ENCODE peak calls at places on chromosomes 2 and 18, in nine cellular contexts. One of them, this sample, is unnamed.

GRCh38 chr18:2853173-2853925 is 6.5 kb downstream of the EMILIN2 start:
- DNase-seq in prostate gland: no peak
- DNase-seq in lower leg skin: peak; percentile 84
- DNase-seq in heart left ventricle: no peak
- DNase-seq in thyroid gland: no peak
- DNase-seq in fibroblast of mammary gland: no peak
- DNase-seq in HepG2: no peak
- DNase-seq in GM12865: no peak
- DNase-seq in tibial artery: no peak
- DNase-seq in this sample: no peak

GRCh38 chr2:49367003-49367402 is 212.7 kb upstream of the FSHR start:
- DNase-seq in prostate gland: no peak
- DNase-seq in lower leg skin: no peak
- DNase-seq in heart left ventricle: no peak
- DNase-seq in thyroid gland: no peak
- DNase-seq in fibroblast of mammary gland: no peak
- DNase-seq in HepG2: no peak
- DNase-seq in GM12865: no peak
- DNase-seq in tibial artery: no peak
- DNase-seq in this sample: no peak

GRCh38 chr18:48777026-48777736 is 173.6 kb downstream of the SMAD7 start:
- DNase-seq in prostate gland: peak; percentile 40
- DNase-seq in lower leg skin: no peak
- DNase-seq in heart left ventricle: peak; percentile 64
- DNase-seq in thyroid gland: peak; percentile 67
- DNase-seq in fibroblast of mammary gland: peak; percentile 34
- DNase-seq in HepG2: peak; percentile 44
- DNase-seq in GM12865: peak; percentile 84
- DNase-seq in tibial artery: peak; percentile 82
- DNase-seq in this sample: no peak

GRCh38 chr18:7603259-7604000 is 36.3 kb downstream of the PTPRM start:
- DNase-seq in prostate gland: no peak
- DNase-seq in lower leg skin: no peak
- DNase-seq in heart left ventricle: no peak
- DNase-seq in thyroid gland: no peak
- DNase-seq in fibroblast of mammary gland: no peak
- DNase-seq in HepG2: no peak
- DNase-seq in GM12865: no peak
- DNase-seq in tibial artery: no peak
- DNase-seq in this sample: no peak

GRCh38 chr18:2518473-2518872 is 52.8 kb downstream of the METTL4 start:
- DNase-seq in prostate gland: no peak
- DNase-seq in lower leg skin: no peak
- DNase-seq in heart left ventricle: no peak
- DNase-seq in thyroid gland: no peak
- DNase-seq in fibroblast of mammary gland: no peak
- DNase-seq in HepG2: no peak
- DNase-seq in GM12865: no peak
- DNase-seq in tibial artery: no peak
- DNase-seq in this sample: no peak

GRCh38 chr2:72916743-72917137 is 579 bp upstream of the EMX1 start:
- DNase-seq in prostate gland: no peak
- DNase-seq in lower leg skin: peak; percentile 70
- DNase-seq in heart left ventricle: no peak
- DNase-seq in thyroid gland: no peak
- DNase-seq in fibroblast of mammary gland: no peak
- DNase-seq in HepG2: no peak
- DNase-seq in GM12865: no peak
- DNase-seq in tibial artery: peak; percentile 60
- DNase-seq in this sample: no peak

GRCh38 chr2:18299423-18300212 is 260.8 kb downstream of the RDH14 start:
- DNase-seq in prostate gland: no peak
- DNase-seq in lower leg skin: no peak
- DNase-seq in heart left ventricle: peak; percentile 28
- DNase-seq in thyroid gland: no peak
- DNase-seq in fibroblast of mammary gland: peak; percentile 53
- DNase-seq in HepG2: peak; percentile 71
- DNase-seq in GM12865: no peak
- DNase-seq in tibial artery: no peak
- DNase-seq in this sample: peak; percentile 39

GRCh38 chr2:239444626-239445625 is 44.1 kb upstream of the HDAC4 start:
- DNase-seq in prostate gland: peak; percentile 74
- DNase-seq in lower leg skin: peak; percentile 92
- DNase-seq in heart left ventricle: no peak
- DNase-seq in thyroid gland: no peak
- DNase-seq in fibroblast of mammary gland: peak; percentile 61
- DNase-seq in HepG2: peak; percentile 94
- DNase-seq in GM12865: no peak
- DNase-seq in tibial artery: peak; percentile 71
- DNase-seq in this sample: no peak

GRCh38 chr2:118290436-118291004 is 202.2 kb downstream of the INSIG2 start:
- DNase-seq in prostate gland: no peak
- DNase-seq in lower leg skin: no peak
- DNase-seq in heart left ventricle: no peak
- DNase-seq in thyroid gland: no peak
- DNase-seq in fibroblast of mammary gland: peak; percentile 30
- DNase-seq in HepG2: no peak
- DNase-seq in GM12865: no peak
- DNase-seq in tibial artery: no peak
- DNase-seq in this sample: no peak

GRCh38 chr18:67417864-67418523 is 98.5 kb downstream of the DSEL start:
- DNase-seq in prostate gland: no peak
- DNase-seq in lower leg skin: no peak
- DNase-seq in heart left ventricle: no peak
- DNase-seq in thyroid gland: no peak
- DNase-seq in fibroblast of mammary gland: peak; percentile 75
- DNase-seq in HepG2: peak; percentile 23
- DNase-seq in GM12865: peak; percentile 30
- DNase-seq in tibial artery: no peak
- DNase-seq in this sample: no peak

GRCh38 chr2:238338710-238339394 is 18.5 kb downstream of the TRAF3IP1 start:
- DNase-seq in prostate gland: no peak
- DNase-seq in lower leg skin: peak; percentile 8
- DNase-seq in heart left ventricle: no peak
- DNase-seq in thyroid gland: no peak
- DNase-seq in fibroblast of mammary gland: no peak
- DNase-seq in HepG2: no peak
- DNase-seq in GM12865: no peak
- DNase-seq in tibial artery: no peak
- DNase-seq in this sample: no peak

GRCh38 chr2:226031962-226032441 is 632.5 kb downstream of the NYAP2 start:
- DNase-seq in prostate gland: no peak
- DNase-seq in lower leg skin: no peak
- DNase-seq in heart left ventricle: no peak
- DNase-seq in thyroid gland: no peak
- DNase-seq in fibroblast of mammary gland: no peak
- DNase-seq in HepG2: peak; percentile 50
- DNase-seq in GM12865: no peak
- DNase-seq in tibial artery: no peak
- DNase-seq in this sample: no peak
- H3K4me3 ChIP-seq in prostate gland: no peak overlapping the region
- H3K4me3 ChIP-seq in lower leg skin: no peak overlapping the region
- H3K4me3 ChIP-seq in heart left ventricle: peak overlapping the region; percentile 55
- H3K4me3 ChIP-seq in thyroid gland: no peak overlapping the region
- H3K4me3 ChIP-seq in fibroblast of mammary gland: peak overlapping the region; percentile 68
- H3K4me3 ChIP-seq in HepG2: peak overlapping the region; percentile 78
- H3K4me3 ChIP-seq in GM12865: no peak overlapping the region
- H3K4me3 ChIP-seq in tibial artery: peak overlapping the region; percentile 55
- H3K4me3 ChIP-seq in this sample: peak overlapping the region; percentile 46

DNA sequence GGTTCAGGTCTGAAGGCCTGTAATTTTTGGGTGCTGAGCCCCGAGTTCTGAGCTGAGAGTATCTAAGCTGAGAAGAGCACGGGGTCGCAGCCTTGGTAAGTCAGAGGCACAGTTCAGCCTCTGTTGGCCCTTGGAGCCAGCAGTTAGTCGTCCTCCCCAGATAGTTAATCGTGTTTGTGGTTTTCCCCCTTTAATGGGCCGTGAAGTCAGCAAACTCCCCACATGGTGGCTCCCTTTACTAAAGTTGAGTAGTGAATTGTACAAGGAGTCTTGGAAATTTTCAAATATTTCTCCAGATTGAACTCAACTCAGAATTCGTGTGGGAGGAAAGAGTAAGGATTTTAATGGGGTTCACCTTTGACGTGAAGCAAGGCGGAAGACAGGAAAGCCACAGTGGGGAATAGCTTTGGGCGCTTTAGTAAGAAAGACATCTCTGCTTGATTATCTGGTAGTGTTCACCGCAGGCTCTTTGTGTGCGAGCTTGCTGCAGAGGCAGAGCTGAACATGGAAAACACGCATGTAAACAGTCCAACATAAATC is 2.4 kb upstream of the ADCYAP1 start:
- DNase-seq in prostate gland: no peak
- DNase-seq in lower leg skin: peak; percentile 31
- DNase-seq in heart left ventricle: no peak
- DNase-seq in thyroid gland: no peak
- DNase-seq in fibroblast of mammary gland: peak; percentile 20
- DNase-seq in HepG2: no peak
- DNase-seq in GM12865: no peak
- DNase-seq in tibial artery: no peak
- DNase-seq in this sample: peak; percentile 34
- TF ChIP-seq CTCF in prostate gland: no peak
- TF ChIP-seq CTCF in lower leg skin: no peak
- TF ChIP-seq CTCF in heart left ventricle: no peak
- TF ChIP-seq CTCF in thyroid gland: no peak
- TF ChIP-seq CTCF in fibroblast of mammary gland: peak; percentile 31
- TF ChIP-seq CTCF in HepG2: peak; percentile 28
- TF ChIP-seq CTCF in GM12865: no peak
- TF ChIP-seq CTCF in tibial artery: no peak
- TF ChIP-seq CTCF in this sample: peak; percentile 53

GRCh38 chr2:31083204-31083993 is 54.8 kb downstream of the GALNT14 start:
- DNase-seq in prostate gland: no peak
- DNase-seq in lower leg skin: peak; percentile 49
- DNase-seq in heart left ventricle: no peak
- DNase-seq in thyroid gland: no peak
- DNase-seq in fibroblast of mammary gland: no peak
- DNase-seq in HepG2: no peak
- DNase-seq in GM12865: no peak
- DNase-seq in tibial artery: no peak
- DNase-seq in this sample: no peak
- H3K4me3 ChIP-seq in prostate gland: no peak overlapping the region
- H3K4me3 ChIP-seq in lower leg skin: no peak overlapping the region
- H3K4me3 ChIP-seq in heart left ventricle: no peak overlapping the region
- H3K4me3 ChIP-seq in thyroid gland: no peak overlapping the region
- H3K4me3 ChIP-seq in fibroblast of mammary gland: no peak overlapping the region
- H3K4me3 ChIP-seq in HepG2: no peak overlapping the region
- H3K4me3 ChIP-seq in GM12865: no peak overlapping the region
- H3K4me3 ChIP-seq in tibial artery: no peak overlapping the region
- H3K4me3 ChIP-seq in this sample: no peak overlapping the region

GRCh38 chr2:58109481-58109880 is 62.9 kb downstream of the VRK2 start:
- DNase-seq in prostate gland: no peak
- DNase-seq in lower leg skin: no peak
- DNase-seq in heart left ventricle: no peak
- DNase-seq in thyroid gland: no peak
- DNase-seq in fibroblast of mammary gland: no peak
- DNase-seq in HepG2: no peak
- DNase-seq in GM12865: no peak
- DNase-seq in tibial artery: no peak
- DNase-seq in this sample: no peak

GRCh38 chr2:58106896-58107295 is 60.3 kb downstream of the VRK2 start:
- DNase-seq in prostate gland: no peak
- DNase-seq in lower leg skin: no peak
- DNase-seq in heart left ventricle: no peak
- DNase-seq in thyroid gland: no peak
- DNase-seq in fibroblast of mammary gland: no peak
- DNase-seq in HepG2: no peak
- DNase-seq in GM12865: no peak
- DNase-seq in tibial artery: no peak
- DNase-seq in this sample: no peak

GRCh38 chr2:58107803-58108710 is 61.5 kb downstream of the VRK2 start:
- DNase-seq in prostate gland: no peak
- DNase-seq in lower leg skin: no peak
- DNase-seq in heart left ventricle: no peak
- DNase-seq in thyroid gland: no peak
- DNase-seq in fibroblast of mammary gland: peak; percentile 96
- DNase-seq in HepG2: no peak
- DNase-seq in GM12865: no peak
- DNase-seq in tibial artery: no peak
- DNase-seq in this sample: no peak

GRCh38 chr2:58110765-58111164 is 64.2 kb downstream of the VRK2 start:
- DNase-seq in prostate gland: no peak
- DNase-seq in lower leg skin: no peak
- DNase-seq in heart left ventricle: no peak
- DNase-seq in thyroid gland: no peak
- DNase-seq in fibroblast of mammary gland: no peak
- DNase-seq in HepG2: no peak
- DNase-seq in GM12865: no peak
- DNase-seq in tibial artery: no peak
- DNase-seq in this sample: no peak
- TF ChIP-seq CTCF in prostate gland: no peak
- TF ChIP-seq CTCF in lower leg skin: no peak
- TF ChIP-seq CTCF in heart left ventricle: no peak
- TF ChIP-seq CTCF in thyroid gland: no peak
- TF ChIP-seq CTCF in fibroblast of mammary gland: no peak
- TF ChIP-seq CTCF in HepG2: no peak
- TF ChIP-seq CTCF in GM12865: no peak
- TF ChIP-seq CTCF in tibial artery: no peak
- TF ChIP-seq CTCF in this sample: no peak

GRCh38 chr2:65186872-65187851 is 40.5 kb upstream of the ACTR2 start:
- DNase-seq in prostate gland: peak; percentile 73
- DNase-seq in lower leg skin: peak; percentile 94
- DNase-seq in heart left ventricle: peak; percentile 74
- DNase-seq in thyroid gland: peak; percentile 72
- DNase-seq in fibroblast of mammary gland: peak; percentile 78
- DNase-seq in HepG2: peak; percentile 88
- DNase-seq in GM12865: peak; percentile 76
- DNase-seq in tibial artery: peak; percentile 88
- DNase-seq in this sample: peak; percentile 63
- H3K4me3 ChIP-seq in prostate gland: no peak overlapping the region
- H3K4me3 ChIP-seq in lower leg skin: no peak overlapping the region
- H3K4me3 ChIP-seq in heart left ventricle: no peak overlapping the region
- H3K4me3 ChIP-seq in thyroid gland: no peak overlapping the region
- H3K4me3 ChIP-seq in fibroblast of mammary gland: no peak overlapping the region
- H3K4me3 ChIP-seq in HepG2: peak overlapping the region; percentile 75
- H3K4me3 ChIP-seq in GM12865: no peak overlapping the region
- H3K4me3 ChIP-seq in tibial artery: no peak overlapping the region
- H3K4me3 ChIP-seq in this sample: no peak overlapping the region

GRCh38 chr18:52829876-52830390 is 489.9 kb downstream of the DCC start:
- DNase-seq in prostate gland: no peak
- DNase-seq in lower leg skin: no peak
- DNase-seq in heart left ventricle: no peak
- DNase-seq in thyroid gland: no peak
- DNase-seq in fibroblast of mammary gland: no peak
- DNase-seq in HepG2: no peak
- DNase-seq in GM12865: no peak
- DNase-seq in tibial artery: no peak
- DNase-seq in this sample: no peak

GRCh38 chr18:52822160-52822559 is 482.2 kb downstream of the DCC start:
- DNase-seq in prostate gland: no peak
- DNase-seq in lower leg skin: no peak
- DNase-seq in heart left ventricle: no peak
- DNase-seq in thyroid gland: no peak
- DNase-seq in fibroblast of mammary gland: no peak
- DNase-seq in HepG2: no peak
- DNase-seq in GM12865: no peak
- DNase-seq in tibial artery: no peak
- DNase-seq in this sample: no peak

DNA sequence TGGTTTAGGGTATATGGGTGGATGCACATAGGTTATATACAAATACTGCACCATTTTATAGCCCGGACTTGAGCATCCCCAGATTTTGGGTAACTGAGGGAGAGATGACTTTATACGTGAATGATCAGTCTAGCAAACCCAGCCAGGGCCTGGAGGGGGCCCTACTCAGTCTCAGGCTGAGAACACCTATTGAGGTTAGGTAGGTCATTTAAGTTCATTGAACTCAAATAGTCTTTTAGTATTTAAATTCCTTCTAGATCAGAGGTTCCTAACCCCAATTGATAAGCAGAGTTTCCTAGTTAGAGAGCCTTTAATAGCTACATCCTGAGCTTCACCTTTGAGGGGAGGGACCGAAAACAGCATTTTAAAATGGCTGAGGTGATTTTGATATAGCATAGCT is 487.0 kb downstream of the DCC start:
- DNase-seq in prostate gland: no peak
- DNase-seq in lower leg skin: no peak
- DNase-seq in heart left ventricle: no peak
- DNase-seq in thyroid gland: no peak
- DNase-seq in fibroblast of mammary gland: no peak
- DNase-seq in HepG2: no peak
- DNase-seq in GM12865: no peak
- DNase-seq in tibial artery: no peak
- DNase-seq in this sample: no peak
- TF ChIP-seq CTCF in prostate gland: no peak
- TF ChIP-seq CTCF in lower leg skin: no peak
- TF ChIP-seq CTCF in heart left ventricle: no peak
- TF ChIP-seq CTCF in thyroid gland: no peak
- TF ChIP-seq CTCF in fibroblast of mammary gland: no peak
- TF ChIP-seq CTCF in HepG2: no peak
- TF ChIP-seq CTCF in GM12865: no peak
- TF ChIP-seq CTCF in tibial artery: no peak
- TF ChIP-seq CTCF in this sample: no peak